ENCODE peak calls at places on chromosomes 4 and X, in six cellular contexts. P is M059J; Y is AG10803; G is NCI-H2171; S is activated CD4-positive, alpha-beta T cell treated with anti-CD3 and anti-CD28 coated beads, Interleukin-2, amount 10 ng/mL, durations not matched to agents 7 days and 5 days; T is upper lobe of right lung. W is an unnamed sample.

GRCh38 chr4:40998680-40999358 is 215.5 kb downstream of the APBB2 start:
- DNase-seq in Y (peak; percentile 49), P (peak; percentile 85), T (no peak), S (no peak), G (no peak), W (no peak)

GRCh38 chr4:139951051-139951450 is 202.9 kb downstream of the MAML3 start:
- DNase-seq in Y (peak; percentile 73), P (peak; percentile 92), G (no peak), T (no peak), S (peak; percentile 49), W (no peak)

GRCh38 chrX:1481636-1482529 is 29.2 kb upstream of the ASMTL start:
- DNase-seq in P (peak; percentile 74), G (no peak), T (peak; percentile 71), S (peak; percentile 87), Y (peak; percentile 89), W (no peak)

GRCh38 chr4:175691791-175692190 is 120.3 kb downstream of the GPM6A start:
- DNase-seq in P (no peak), T (no peak), S (no peak), Y (no peak), G (no peak), W (no peak)

GRCh38 chrX:125205918-125206665 is 113.6 kb upstream of the TEX13C start:
- DNase-seq in T (no peak), S (no peak), Y (no peak), G (no peak), P (peak; percentile 7), W (peak; percentile 82)

GRCh38 chr4:72430050-72430449 is 139.0 kb downstream of the ADAMTS3 start:
- DNase-seq in P (peak; percentile 30), S (no peak), G (no peak), Y (peak; percentile 66), T (no peak), W (no peak)

GRCh38 chrX:139844163-139844562 is 88.7 kb downstream of the ATP11C start:
- DNase-seq in P (peak; percentile 25), G (no peak), S (no peak), T (no peak), Y (no peak), W (no peak)

GRCh38 chrX:119069762-119070161 is 3.0 kb upstream of the CT47C1 start:
- DNase-seq in S (no peak), G (no peak), Y (no peak), P (no peak), T (no peak), W (no peak)

GRCh38 chrX:51955200-51955599 is 61.8 kb downstream of the MAGED1 start:
- DNase-seq in Y (no peak), G (no peak), P (no peak), T (no peak), S (no peak), W (no peak)

GRCh38 chrX:48492293-48492910 is 16.4 kb upstream of the PORCN start:
- DNase-seq in P (peak; percentile 46), S (no peak), G (no peak), Y (peak; percentile 46), T (no peak), W (no peak)

GRCh38 chrX:137432609-137433008 is 133.3 kb upstream of the ZIC3 start:
- DNase-seq in T (no peak), Y (no peak), P (peak; percentile 5), G (peak; percentile 3), S (no peak), W (no peak)

GRCh38 chr4:119050501-119051090 is 85.0 kb upstream of the MYOZ2 start:
- DNase-seq in P (no peak), T (no peak), G (no peak), Y (no peak), S (no peak), W (no peak)

GRCh38 chrX:46737462-46737861 is 21.5 kb downstream of the SLC9A7 start:
- DNase-seq in S (no peak), P (peak; percentile 36), Y (peak; percentile 87), G (no peak), T (no peak), W (no peak)

GRCh38 chr4:610411-611261 is 14.7 kb upstream of the PDE6B start:
- DNase-seq in G (peak; percentile 15), S (no peak), Y (peak; percentile 24), P (peak; percentile 91), T (no peak), W (peak; percentile 23)

GRCh38 chr4:108810087-108810486 is 47.2 kb upstream of the ETNPPL start:
- DNase-seq in Y (no peak), S (no peak), G (no peak), P (no peak), T (no peak), W (no peak)

GRCh38 chrX:68846536-68846935 is 17.7 kb downstream of the EFNB1 start:
- DNase-seq in T (no peak), S (no peak), P (no peak), Y (no peak), G (no peak), W (no peak)

GRCh38 chr4:95118507-95118906 is 360.8 kb downstream of the BMPR1B start:
- DNase-seq in Y (no peak), T (no peak), P (no peak), G (no peak), S (no peak), W (no peak)

GRCh38 chrX:27085346-27085745 is 377.8 kb downstream of the PPP4R3C start:
- DNase-seq in P (no peak), T (no peak), Y (no peak), G (no peak), S (no peak), W (no peak)

GRCh38 chr4:119498520-119498919 is 130.1 kb downstream of the PDE5A start:
- DNase-seq in S (no peak), P (no peak), Y (no peak), T (no peak), G (no peak), W (no peak)

GRCh38 chrX:154315416-154315815 is 19.8 kb downstream of the TKTL1 start:
- DNase-seq in G (no peak), T (no peak), Y (no peak), S (no peak), P (no peak), W (no peak)

GRCh38 chr4:83197555-83198235 is 83.2 kb upstream of the PLAC8 start:
- DNase-seq in S (no peak), Y (no peak), T (no peak), P (no peak), G (no peak), W (no peak)

GRCh38 chr4:38563703-38564490 is 100.1 kb upstream of the KLF3 start:
- DNase-seq in S (no peak), G (peak; percentile 26), T (no peak), P (peak; percentile 38), Y (no peak), W (peak; percentile 65)

GRCh38 chrX:39827959-39828358 is 269.8 kb downstream of the BCOR start:
- DNase-seq in G (peak; percentile 25), Y (no peak), S (no peak), P (no peak), T (no peak), W (no peak)

GRCh38 chr4:107838763-107839162 is 14.0 kb downstream of the SGMS2 start:
- DNase-seq in Y (peak; percentile 63), G (no peak), S (no peak), T (no peak), P (no peak), W (no peak)

GRCh38 chr4:107248571-107248970 is 212.5 kb upstream of the DKK2 start:
- DNase-seq in P (peak; percentile 0), Y (no peak), G (no peak), S (no peak), T (no peak), W (no peak)

GRCh38 chrX:139905743-139906142 is 27.1 kb downstream of the ATP11C start:
- DNase-seq in P (no peak), Y (no peak), T (no peak), G (no peak), S (no peak), W (no peak)

GRCh38 chrX:3712870-3713224 is 602 bp downstream of the PRKX start:
- DNase-seq in G (no peak), Y (no peak), S (peak; percentile 7), P (no peak), T (no peak), W (no peak)

GRCh38 chrX:68920541-68920940 is 91.7 kb downstream of the EFNB1 start:
- DNase-seq in P (no peak), G (no peak), Y (no peak), T (no peak), S (no peak), W (no peak)

GRCh38 chrX:115174548-115174947 is 14.7 kb upstream of the RBMXL3 start:
- DNase-seq in P (no peak), S (no peak), Y (no peak), G (no peak), T (no peak), W (no peak)

GRCh38 chrX:134774190-134775048 is 116.1 kb upstream of the PLAC1 start:
- DNase-seq in T (no peak), S (no peak), G (no peak), P (no peak), Y (no peak), W (no peak)

GRCh38 chr4:42656736-42656985 is 244 bp downstream of the ATP8A1 start:
- DNase-seq in G (no peak), Y (no peak), S (no peak), P (peak; percentile 2), T (no peak), W (no peak)

GRCh38 chrX:23742174-23742692 is 843 bp downstream of the ACOT9 start:
- DNase-seq in Y (peak; percentile 80), G (no peak), S (peak; percentile 13), P (peak; percentile 90), T (no peak), W (peak; percentile 17)

GRCh38 chrX:8103655-8104054 is 67.4 kb downstream of the VCX2 start:
- DNase-seq in S (no peak), T (no peak), P (no peak), Y (no peak), G (peak; percentile 2), W (peak; percentile 0)

GRCh38 chrX:48728653-48729052 is 32.1 kb downstream of the SUV39H1 start:
- DNase-seq in T (no peak), P (no peak), Y (no peak), G (no peak), S (no peak), W (no peak)